ENCODE peak calls at places on chromosomes 12 and 14, in four cellular contexts. M is spleen; O is OCI-LY7; A is effector memory CD4-positive, alpha-beta T cell. Y is an unnamed sample.

GRCh38 chr12:93022603-93023340 is 93.7 kb upstream of the EEA1 start:
- DNase-seq in M (no peak), A (no peak), O (no peak), Y (no peak)

GRCh38 chr12:25960176-25960575 is 1.7 kb downstream of the RASSF8 start:
- DNase-seq in O (no peak), M (no peak), A (no peak), Y (no peak)

GRCh38 chr12:129789921-129790320 is 113.9 kb downstream of the TMEM132D start:
- DNase-seq in O (no peak), M (no peak), A (no peak), Y (no peak)

GRCh38 chr12:113314121-113314529 is 20.8 kb downstream of the SLC8B1 start:
- DNase-seq in O (no peak), M (no peak), A (no peak), Y (no peak)

GRCh38 chr14:76510255-76510654 is 134.3 kb downstream of the ESRRB start:
- DNase-seq in A (no peak), M (peak), O (no peak), Y (peak)

GRCh38 chr12:111024205-111024794 is 103.9 kb upstream of the MYL2 start:
- DNase-seq in M (peak), A (peak), O (peak), Y (peak)

GRCh38 chr12:84305144-84305543 is 607.5 kb downstream of the SLC6A15 start:
- DNase-seq in A (no peak), O (no peak), M (no peak), Y (no peak)

GRCh38 chr14:21902561-21903199 is 229.1 kb upstream of the OR4E1 start:
- DNase-seq in O (peak), M (no peak), A (no peak), Y (no peak)

GRCh38 chr12:95593266-95593871 is 42.1 kb upstream of the USP44 start:
- DNase-seq in A (no peak), O (no peak), M (no peak), Y (no peak)

GRCh38 chr14:50620341-50620740 is 47.8 kb downstream of the SAV1 start:
- DNase-seq in A (no peak), O (no peak), M (no peak), Y (no peak)

DNA sequence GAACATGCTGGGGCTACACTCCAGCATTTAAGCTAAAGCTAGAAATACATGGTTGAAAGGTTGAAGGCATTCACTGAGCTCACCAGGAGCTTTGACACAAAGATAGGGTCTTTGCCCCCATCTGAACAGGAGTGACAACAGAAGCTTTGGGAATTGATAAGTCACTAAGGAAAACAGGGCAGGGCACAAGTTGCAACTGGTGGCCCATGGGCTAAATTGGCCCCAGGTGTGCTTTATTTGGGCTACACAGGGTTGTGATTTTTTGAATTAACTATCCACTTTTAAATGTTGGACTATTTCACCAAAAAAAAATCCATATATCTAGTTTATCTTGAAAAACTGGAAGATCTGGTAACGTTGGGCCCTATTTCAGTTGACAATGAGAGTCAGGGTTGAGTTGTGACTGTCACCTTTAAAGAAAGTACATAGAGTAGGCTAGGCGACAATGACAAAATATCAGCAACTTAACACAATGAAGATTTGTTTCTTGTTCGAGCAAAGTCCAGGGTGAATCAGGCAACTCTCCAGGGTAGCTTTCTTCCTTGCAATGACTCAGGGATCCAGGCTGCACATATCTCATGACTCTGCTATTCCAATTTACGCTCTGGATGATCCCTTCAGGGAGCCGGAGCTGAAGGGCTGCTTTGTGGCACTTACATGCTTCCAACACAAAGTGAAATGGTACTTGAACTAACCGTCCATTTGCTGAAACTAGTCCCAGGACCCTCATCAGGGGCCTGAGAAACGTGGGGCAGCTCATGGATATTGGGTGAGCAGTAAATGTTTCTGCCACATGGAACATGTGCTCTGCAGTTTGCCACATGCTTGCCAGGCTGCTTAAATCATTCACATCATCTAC is 13.3 kb upstream of the EIF4B start:
- DNase-seq in M (no peak), O (no peak), A (no peak), Y (no peak)
- H3K27ac ChIP-seq in M (no peak), O (no peak), A (no peak), Y (no peak)

GRCh38 chr14:24130380-24130716 is at the start of gene FITM1:
- DNase-seq in M (no peak), O (no peak), A (no peak), Y (no peak)
- H3K4me3 ChIP-seq in M (no peak), O (no peak), A (no peak), Y (no peak)

GRCh38 chr12:50536831-50537537 is 32.2 kb downstream of the DIP2B start:
- DNase-seq in M (no peak), A (no peak), O (no peak), Y (no peak)

GRCh38 chr12:50541139-50541538 is 36.4 kb downstream of the DIP2B start:
- DNase-seq in M (no peak), A (no peak), O (no peak), Y (no peak)

GRCh38 chr12:50533971-50534370 is 29.2 kb downstream of the DIP2B start:
- DNase-seq in O (no peak), A (no peak), M (no peak), Y (no peak)

GRCh38 chr12:50537538-50537919 is 32.7 kb downstream of the DIP2B start:
- DNase-seq in O (no peak), M (no peak), A (no peak), Y (no peak)

GRCh38 chr12:50538178-50538577 is 33.4 kb downstream of the DIP2B start:
- DNase-seq in M (no peak), O (no peak), A (no peak), Y (no peak)
- H3K27ac ChIP-seq in M (peak), O (no peak), A (no peak), Y (no peak)

GRCh38 chr12:51813931-51814310 is 34.6 kb downstream of the FIGNL2 start:
- DNase-seq in A (no peak), O (no peak), M (no peak), Y (no peak)

GRCh38 chr12:51818086-51818485 is 30.4 kb downstream of the FIGNL2 start:
- DNase-seq in O (no peak), M (no peak), A (no peak), Y (peak)

GRCh38 chr12:51817027-51817953 is 31.2 kb downstream of the FIGNL2 start:
- DNase-seq in M (no peak), A (no peak), O (no peak), Y (peak)

GRCh38 chr12:51814311-51815088 is 34.0 kb downstream of the FIGNL2 start:
- DNase-seq in O (no peak), A (peak), M (peak), Y (peak)

DNA sequence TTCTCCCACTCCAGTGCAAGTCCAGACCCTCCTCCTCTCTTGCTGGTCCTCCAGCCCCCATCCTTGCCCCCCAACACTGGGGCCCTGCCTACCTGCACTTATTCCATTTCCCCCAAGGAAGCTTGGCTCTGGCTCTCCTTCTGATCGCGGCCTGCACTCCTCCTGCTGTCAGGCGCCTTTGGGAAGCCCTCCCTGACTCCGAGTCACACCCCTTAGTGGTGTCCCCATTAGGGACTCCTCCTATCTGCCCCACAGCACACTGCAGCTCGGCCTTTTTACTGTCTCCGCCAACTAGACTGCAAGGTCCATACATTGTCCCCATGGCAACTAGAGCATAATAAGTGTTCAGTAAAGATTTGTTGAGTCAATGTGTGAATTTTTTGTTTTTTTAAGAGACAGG is 32.9 kb downstream of the FIGNL2 start:
- DNase-seq in M (no peak), A (no peak), O (no peak), Y (no peak)
- H3K4me3 ChIP-seq in M (no peak), A (no peak), O (no peak), Y (no peak)

GRCh38 chr12:62481843-62482540 is 15.4 kb downstream of the MON2 start:
- DNase-seq in O (no peak), A (no peak), M (no peak), Y (no peak)
- H3K27ac ChIP-seq in O (no peak), A (no peak), M (no peak), Y (no peak)

GRCh38 chr12:3305464-3305863 is 185.5 kb upstream of the PRMT8 start:
- DNase-seq in O (no peak), A (no peak), M (no peak), Y (no peak)
- H3K4me3 ChIP-seq in O (no peak), A (no peak), M (no peak), Y (no peak)